ENCODE peak calls at places on chromosome 19, in seven cellular contexts. P is IMR-90, R is choroid plexus epithelial cell, K is mesenchymal stem cell, Q is neural progenitor cell, F is pancreas, H is heart right ventricle. S is an unnamed sample.

GRCh38 chr19:44777715-44778347 is at the start of gene CBLC:
- DNase-seq in P (no peak), R (no peak), K (no peak), Q (peak), F (peak), H (no peak), S (no peak)

GRCh38 chr19:43532571-43532961 is 422 bp upstream of the ZNF575 start:
- DNase-seq in P (no peak), R (no peak), K (no peak), Q (no peak), F (peak), H (peak), S (no peak)

GRCh38 chr19:39307233-39307821 is 11.1 kb downstream of the IFNL1 start:
- DNase-seq in P (no peak), R (no peak), K (peak), Q (peak), F (no peak), H (peak), S (peak)

GRCh38 chr19:6948884-6949283 is 61.5 kb downstream of the ADGRE1 start:
- DNase-seq in P (no peak), R (no peak), K (no peak), Q (no peak), F (no peak), H (no peak), S (no peak)

GRCh38 chr19:15331419-15332310 is 674 bp downstream of the BRD4 start:
- DNase-seq in P (no peak), R (peak), K (peak), Q (peak), F (peak), H (peak), S (peak)

GRCh38 chr19:2719910-2720776 is 1.0 kb downstream of the DIRAS1 start:
- DNase-seq in P (peak), R (peak), K (peak), Q (peak), F (peak), H (peak), S (peak)

GRCh38 chr19:34345934-34346333 is 19.1 kb upstream of the GPI start:
- DNase-seq in P (peak), R (peak), K (peak), Q (peak), F (peak), H (peak), S (peak)

GRCh38 chr19:40279761-40280607 is 5.2 kb downstream of the AKT2 start:
- DNase-seq in P (no peak), R (peak), K (no peak), Q (no peak), F (no peak), H (no peak), S (no peak)

GRCh38 chr19:41774515-41774980 is 19.2 kb downstream of the CEACAM6 start:
- DNase-seq in P (no peak), R (no peak), K (no peak), Q (no peak), F (no peak), H (no peak), S (no peak)

GRCh38 chr19:11067356-11068113 is 21.7 kb upstream of the LDLR start:
- DNase-seq in P (peak), R (peak), K (peak), Q (no peak), F (no peak), H (no peak), S (no peak)

GRCh38 chr19:48556163-48556562 is 4.2 kb downstream of the SULT2B1 start:
- DNase-seq in P (peak), R (peak), K (peak), Q (peak), F (no peak), H (no peak), S (peak)

GRCh38 chr19:16419671-16420394 is 51.9 kb downstream of the EPS15L1 start:
- DNase-seq in P (no peak), R (no peak), K (peak), Q (no peak), F (no peak), H (no peak), S (no peak)

GRCh38 chr19:39474139-39474620 is 6.5 kb upstream of the TIMM50 start:
- DNase-seq in P (peak), R (peak), K (peak), Q (peak), F (peak), H (peak), S (peak)

GRCh38 chr19:50489461-50490011 is 12.9 kb upstream of the GARIN5A start:
- DNase-seq in P (no peak), R (no peak), K (no peak), Q (no peak), F (peak), H (no peak), S (no peak)

GRCh38 chr19:47699360-47699917 is 13.8 kb upstream of the EHD2 start:
- DNase-seq in P (peak), R (peak), K (peak), Q (peak), F (peak), H (no peak), S (no peak)

GRCh38 chr19:18967358-18968146 is 26.5 kb upstream of the HOMER3 start:
- DNase-seq in P (peak), R (peak), K (peak), Q (no peak), F (no peak), H (peak), S (peak)

GRCh38 chr19:48400018-48400742 is 6.7 kb downstream of the GRIN2D start:
- DNase-seq in P (peak), R (peak), K (peak), Q (peak), F (no peak), H (peak), S (peak)

GRCh38 chr19:49335784-49336481 is 727 bp downstream of the CD37 start:
- DNase-seq in P (no peak), R (no peak), K (no peak), Q (no peak), F (no peak), H (no peak), S (no peak)

GRCh38 chr19:15381864-15382263 is 2.3 kb upstream of the AKAP8 start:
- DNase-seq in P (no peak), R (no peak), K (no peak), Q (no peak), F (no peak), H (no peak), S (no peak)

GRCh38 chr19:27748551-27749152 is 1464.3 kb downstream of the UQCRFS1 start:
- DNase-seq in P (peak), R (peak), K (peak), Q (no peak), F (no peak), H (no peak), S (no peak)

GRCh38 chr19:30450101-30450500 is 77.9 kb downstream of the ZNF536 start:
- DNase-seq in P (no peak), R (peak), K (no peak), Q (peak), F (no peak), H (peak), S (no peak)

GRCh38 chr19:2554856-2555255 is 78.9 kb downstream of the GADD45B start:
- DNase-seq in P (peak), R (peak), K (no peak), Q (no peak), F (no peak), H (no peak), S (peak)

GRCh38 chr19:50359432-50359818 is 6.0 kb downstream of the NAPSA start:
- DNase-seq in P (no peak), R (no peak), K (no peak), Q (no peak), F (no peak), H (no peak), S (no peak)

GRCh38 chr19:10299545-10300458 is 9.8 kb downstream of the ZGLP1 start:
- DNase-seq in P (no peak), R (no peak), K (no peak), Q (no peak), F (no peak), H (no peak), S (no peak)

GRCh38 chr19:58560007-58560887 is 1.8 kb upstream of the UBE2M start:
- DNase-seq in P (no peak), R (no peak), K (no peak), Q (no peak), F (peak), H (no peak), S (no peak)

GRCh38 chr19:41479757-41480191 is 36.8 kb downstream of the ERICH4 start:
- DNase-seq in P (no peak), R (no peak), K (no peak), Q (no peak), F (no peak), H (peak), S (peak)

GRCh38 chr19:49718991-49719390 is 28.1 kb downstream of the CPT1C start:
- DNase-seq in P (no peak), R (no peak), K (no peak), Q (no peak), F (no peak), H (no peak), S (no peak)

GRCh38 chr19:7597689-7598088 is 2.0 kb downstream of the CAMSAP3 start:
- DNase-seq in P (no peak), R (no peak), K (no peak), Q (no peak), F (no peak), H (no peak), S (no peak)

GRCh38 chr19:10927691-10928562 is 512 bp downstream of the YIPF2 start:
- DNase-seq in P (no peak), R (no peak), K (no peak), Q (no peak), F (peak), H (no peak), S (no peak)

GRCh38 chr19:40223135-40223822 is 3.2 kb downstream of the CCNP start:
- DNase-seq in P (no peak), R (no peak), K (no peak), Q (peak), F (peak), H (no peak), S (no peak)

GRCh38 chr19:15101479-15102082 is 5.6 kb upstream of the SYDE1 start:
- DNase-seq in P (peak), R (peak), K (peak), Q (peak), F (no peak), H (no peak), S (peak)

GRCh38 chr19:23526302-23526701 is 131.0 kb upstream of the ZNF91 start:
- DNase-seq in P (no peak), R (no peak), K (no peak), Q (no peak), F (no peak), H (no peak), S (no peak)

GRCh38 chr19:28296506-28296905 is 916.4 kb downstream of the UQCRFS1 start:
- DNase-seq in P (no peak), R (peak), K (no peak), Q (no peak), F (no peak), H (no peak), S (peak)

GRCh38 chr19:20287070-20287469 is 120.1 kb downstream of the ZNF486 start:
- DNase-seq in P (no peak), R (no peak), K (no peak), Q (no peak), F (no peak), H (no peak), S (no peak)

GRCh38 chr19:43524922-43525835 is 1.8 kb downstream of the ETHE1 start:
- DNase-seq in P (peak), R (peak), K (peak), Q (peak), F (peak), H (peak), S (peak)

GRCh38 chr19:1259206-1259872 is 9.8 kb upstream of the CIRBP start:
- DNase-seq in P (peak), R (peak), K (peak), Q (peak), F (no peak), H (peak), S (peak)
- H3K4me3 ChIP-seq in P (no peak), R (no peak), K (no peak), Q (no peak), F (peak), H (no peak), S (no peak)

DNA sequence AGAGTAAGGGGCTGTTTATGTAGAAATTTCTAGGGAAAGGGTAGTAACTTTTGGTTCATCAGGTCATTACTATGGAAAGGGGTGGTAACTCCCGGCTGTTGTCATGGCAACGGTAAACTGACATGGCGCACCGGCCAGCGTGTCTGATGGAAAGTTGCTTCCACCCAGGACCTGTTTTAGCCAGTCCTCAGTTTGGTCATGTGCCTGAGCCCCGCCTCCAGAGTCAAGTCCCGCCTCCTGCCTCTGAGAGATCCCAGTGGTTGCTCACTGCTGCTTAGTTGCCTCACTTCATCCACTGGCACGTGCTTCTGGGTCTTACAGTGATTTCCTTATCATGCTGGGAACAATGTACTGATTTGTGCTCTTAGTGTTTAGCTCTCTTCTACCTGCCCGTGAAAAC is 455.2 kb upstream of the ZNF507 start:
- DNase-seq in P (no peak), R (no peak), K (no peak), Q (peak), F (no peak), H (no peak), S (no peak)
- H3K4me3 ChIP-seq in P (no peak), R (no peak), K (no peak), Q (no peak), F (no peak), H (no peak), S (no peak)

GRCh38 chr19:17618919-17619318 is 63.5 kb downstream of the COLGALT1 start:
- DNase-seq in P (no peak), R (no peak), K (no peak), Q (no peak), F (no peak), H (no peak), S (no peak)
- H3K4me3 ChIP-seq in P (no peak), R (no peak), K (no peak), Q (no peak), F (no peak), H (no peak), S (no peak)

DNA sequence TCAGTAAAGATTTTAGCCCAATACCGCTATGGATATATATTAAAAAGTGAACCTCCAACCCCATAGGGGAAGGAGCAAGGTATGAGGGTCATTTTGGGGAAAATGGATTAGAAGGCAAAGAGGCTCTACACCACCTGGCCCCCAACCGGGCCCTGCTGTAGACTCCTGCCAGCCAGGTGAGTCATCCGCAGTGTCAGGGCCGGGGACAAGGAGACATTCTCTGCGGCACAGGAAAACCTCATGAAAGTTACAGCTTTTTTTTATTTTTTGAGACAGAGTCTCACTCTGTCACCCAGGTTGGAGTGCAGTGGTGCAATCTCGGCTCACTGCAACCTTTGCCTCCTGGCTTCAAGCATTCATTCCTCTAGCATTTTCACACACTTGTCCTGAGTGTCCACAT is 32.0 kb downstream of the ZFR2 start:
- DNase-seq in P (no peak), R (no peak), K (no peak), Q (no peak), F (no peak), H (no peak), S (no peak)
- H3K4me3 ChIP-seq in P (no peak), R (no peak), K (no peak), Q (no peak), F (no peak), H (no peak), S (no peak)

S was measured in cardiac fibroblast.